ENCODE peak calls at places on chromosomes 3 and 15, in nine cellular contexts. C is T-helper 1 cell; Z is AG04450; Y is fibroblast of pulmonary artery; P is left kidney; L is GM13977; F is effector memory CD4-positive, alpha-beta T cell; T is stimulated activated naive B cell treated with anti-CD40 and anti-IgM and Interleukin-4, amounts not matched to agents 10 μg/mL and 1 μg/mL and 100 μg/mL, for 72 hours; J is T-cell. X is an unnamed sample.
A peak's percentile ranks its signal among the peaks of the same experiment; 100 is the strongest.

GRCh38 chr3:55538158-55538557 is 51.1 kb upstream of the WNT5A start:
- DNase-seq in C (no peak), Z (no peak), Y (no peak), P (peak; percentile 51), L (no peak), F (no peak), T (no peak), J (no peak), X (no peak)

GRCh38 chr15:91491131-91491950 is 362.2 kb upstream of the SLCO3A1 start:
- DNase-seq in C (no peak), Z (no peak), Y (no peak), P (no peak), L (no peak), F (no peak), T (no peak), J (peak; percentile 19), X (no peak)

GRCh38 chr3:150059241-150059640 is 88.5 kb upstream of the PFN2 start:
- DNase-seq in C (no peak), Z (no peak), Y (no peak), P (no peak), L (no peak), F (no peak), T (no peak), J (no peak), X (no peak)

GRCh38 chr3:173938159-173938558 is 540.6 kb downstream of the NLGN1 start:
- DNase-seq in C (no peak), Z (no peak), Y (peak; percentile 56), P (peak; percentile 80), L (no peak), F (no peak), T (no peak), J (no peak), X (no peak)

GRCh38 chr3:179196098-179196497 is 47.9 kb downstream of the PIK3CA start:
- DNase-seq in C (no peak), Z (peak; percentile 71), Y (peak; percentile 70), P (no peak), L (peak; percentile 53), F (no peak), T (no peak), J (peak; percentile 3), X (no peak)

GRCh38 chr3:42144209-42144608 is 53.1 kb downstream of the TRAK1 start:
- DNase-seq in C (no peak), Z (no peak), Y (no peak), P (no peak), L (no peak), F (no peak), T (no peak), J (no peak), X (no peak)

GRCh38 chr3:23402728-23403505 is 199.8 kb downstream of the UBE2E2 start:
- DNase-seq in C (no peak), Z (no peak), Y (no peak), P (peak; percentile 36), L (no peak), F (no peak), T (no peak), J (no peak), X (no peak)

GRCh38 chr3:151837057-151837456 is 23.1 kb downstream of the AADAC start:
- DNase-seq in C (no peak), Z (peak; percentile 41), Y (peak; percentile 77), P (no peak), L (no peak), F (no peak), T (no peak), J (no peak), X (no peak)

GRCh38 chr3:37458162-37458895 is 283.9 kb upstream of the LRRFIP2 start:
- DNase-seq in C (no peak), Z (no peak), Y (no peak), P (peak; percentile 48), L (no peak), F (no peak), T (no peak), J (no peak), X (no peak)

GRCh38 chr3:175378348-175378747 is 519.2 kb downstream of the NAALADL2 start:
- DNase-seq in C (no peak), Z (no peak), Y (no peak), P (no peak), L (no peak), F (no peak), T (no peak), J (no peak), X (no peak)

GRCh38 chr3:65952842-65953241 is 85.9 kb downstream of the MAGI1 start:
- DNase-seq in C (no peak), Z (no peak), Y (no peak), P (no peak), L (no peak), F (no peak), T (no peak), J (no peak), X (no peak)

GRCh38 chr3:190526787-190527767 is 13.2 kb downstream of the IL1RAP start:
- DNase-seq in C (no peak), Z (no peak), Y (peak; percentile 64), P (no peak), L (no peak), F (no peak), T (no peak), J (no peak), X (no peak)

GRCh38 chr3:101809178-101810022 is 30.4 kb downstream of the NXPE3 start:
- DNase-seq in C (peak; percentile 15), Z (no peak), Y (peak; percentile 71), P (peak; percentile 67), L (peak; percentile 43), F (peak; percentile 18), T (peak; percentile 17), J (peak; percentile 16), X (peak; percentile 27)

GRCh38 chr15:69288531-69289311 is 10.0 kb upstream of the PAQR5 start:
- DNase-seq in C (no peak), Z (no peak), Y (no peak), P (no peak), L (no peak), F (no peak), T (no peak), J (no peak), X (no peak)

GRCh38 chr15:40775007-40775406 is 5.2 kb downstream of the C15orf62 start:
- DNase-seq in C (no peak), Z (no peak), Y (no peak), P (no peak), L (no peak), F (no peak), T (no peak), J (no peak), X (no peak)

GRCh38 chr3:193980326-193980725 is 155.6 kb upstream of the HES1 start:
- DNase-seq in C (no peak), Z (no peak), Y (peak; percentile 48), P (peak; percentile 62), L (no peak), F (no peak), T (no peak), J (no peak), X (no peak)

GRCh38 chr15:87672309-87672897 is 584.1 kb downstream of the NTRK3 start:
- DNase-seq in C (no peak), Z (peak; percentile 10), Y (peak; percentile 59), P (peak; percentile 61), L (no peak), F (no peak), T (no peak), J (no peak), X (no peak)

X was measured in SIG-M5.